ENCODE peak calls at places on chromosomes 12 and 14, in five cellular contexts. W is fibroblast of the aortic adventitia, C is AG04450, Q is cardiac fibroblast, I is psoas muscle. G is an unnamed sample.

GRCh38 chr12:42187799-42188198 is 43.1 kb upstream of the GXYLT1 start:
- DNase-seq in W (no peak), C (no peak), Q (peak), I (no peak), G (no peak)

GRCh38 chr12:34602213-34602940 is 580.1 kb downstream of the ALG10 start:
- DNase-seq in W (no peak), C (no peak), Q (no peak), I (no peak), G (no peak)

GRCh38 chr12:18718462-18718861 is 19.4 kb downstream of the PLCZ1 start:
- DNase-seq in W (no peak), C (no peak), Q (no peak), I (no peak), G (no peak)

GRCh38 chr12:52121848-52122838 is 42.6 kb downstream of the SMIM41 start:
- DNase-seq in W (peak), C (peak), Q (peak), I (peak), G (no peak)

GRCh38 chr12:13472690-13473089 is 276.2 kb downstream of the EMP1 start:
- DNase-seq in W (peak), C (no peak), Q (peak), I (no peak), G (no peak)

GRCh38 chr14:73634333-73634833 is 10.4 kb upstream of the DNAL1 start:
- DNase-seq in W (no peak), C (no peak), Q (peak), I (peak), G (no peak)

GRCh38 chr14:24076302-24076601 is 4.9 kb downstream of the CPNE6 start:
- DNase-seq in W (no peak), C (no peak), Q (no peak), I (no peak), G (no peak)

GRCh38 chr12:89355243-89356068 is 3.2 kb upstream of the DUSP6 start:
- DNase-seq in W (no peak), C (no peak), Q (peak), I (no peak), G (no peak)

GRCh38 chr14:33617154-33617553 is 333.7 kb downstream of the EGLN3 start:
- DNase-seq in W (peak), C (no peak), Q (peak), I (no peak), G (no peak)

GRCh38 chr12:124390442-124391116 is 95.7 kb downstream of the RFLNA start:
- DNase-seq in W (peak), C (no peak), Q (peak), I (peak), G (no peak)

GRCh38 chr12:78938341-78939084 is 73.9 kb downstream of the SYT1 start:
- DNase-seq in W (no peak), C (no peak), Q (no peak), I (no peak), G (peak)

GRCh38 chr12:97837401-97837800 is 374.8 kb downstream of the RMST start:
- DNase-seq in W (no peak), C (no peak), Q (peak), I (no peak), G (no peak)

GRCh38 chr12:128766738-128767501 is 56.8 kb downstream of the SLC15A4 start:
- DNase-seq in W (no peak), C (no peak), Q (no peak), I (no peak), G (no peak)
- H3K4me3 ChIP-seq in W (no peak), C (no peak), Q (no peak), I (no peak), G (no peak)

GRCh38 chr14:88559852-88560251 is 3.0 kb upstream of the ZC3H14 start:
- DNase-seq in W (peak), C (peak), Q (peak), I (no peak), G (no peak)
- TF ChIP-seq CTCF in W (peak), C (peak), Q (peak), I (peak), G (peak)

GRCh38 chr12:47209014-47209413 is 129.3 kb upstream of the AMIGO2 start:
- DNase-seq in W (no peak), C (no peak), Q (no peak), I (no peak), G (no peak)
- H3K4me3 ChIP-seq in W (no peak), C (no peak), Q (no peak), I (no peak), G (no peak)

GRCh38 chr12:121921106-121921505 is 2.7 kb downstream of the CFAP251 start:
- DNase-seq in W (no peak), C (no peak), Q (no peak), I (no peak), G (no peak)

GRCh38 chr12:121917950-121918678 is at the start of gene CFAP251:
- DNase-seq in W (peak), C (no peak), Q (peak), I (peak), G (peak)

GRCh38 chr12:121915841-121916321 is 2.5 kb upstream of the CFAP251 start:
- DNase-seq in W (peak), C (no peak), Q (peak), I (no peak), G (no peak)

GRCh38 chr12:121918679-121919038 is 267 bp downstream of the CFAP251 start:
- DNase-seq in W (no peak), C (no peak), Q (no peak), I (no peak), G (no peak)

DNA sequence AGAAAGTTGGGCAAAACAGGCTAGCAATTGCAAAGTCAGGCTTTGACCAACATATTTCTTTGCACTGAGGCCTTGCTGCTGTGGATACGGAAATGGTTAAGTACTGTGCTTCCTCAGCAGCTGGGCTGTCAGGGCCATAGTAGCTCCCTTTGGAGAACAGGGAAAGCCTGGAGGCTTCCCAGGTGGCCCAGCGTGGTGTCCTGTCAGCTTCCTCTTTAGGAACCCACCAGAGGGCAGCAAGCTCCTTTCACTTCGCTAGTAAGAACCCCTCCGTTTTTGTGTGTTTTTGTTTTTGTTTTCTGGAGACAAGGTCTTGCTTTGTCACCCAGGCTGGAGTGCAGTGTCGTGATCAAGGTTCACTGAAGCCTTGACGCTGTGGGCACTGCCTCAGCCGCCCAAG is 1.7 kb upstream of the CFAP251 start:
- DNase-seq in W (peak), C (no peak), Q (peak), I (no peak), G (no peak)
- TF ChIP-seq CTCF in W (peak), C (peak), Q (peak), I (no peak), G (peak)

DNA sequence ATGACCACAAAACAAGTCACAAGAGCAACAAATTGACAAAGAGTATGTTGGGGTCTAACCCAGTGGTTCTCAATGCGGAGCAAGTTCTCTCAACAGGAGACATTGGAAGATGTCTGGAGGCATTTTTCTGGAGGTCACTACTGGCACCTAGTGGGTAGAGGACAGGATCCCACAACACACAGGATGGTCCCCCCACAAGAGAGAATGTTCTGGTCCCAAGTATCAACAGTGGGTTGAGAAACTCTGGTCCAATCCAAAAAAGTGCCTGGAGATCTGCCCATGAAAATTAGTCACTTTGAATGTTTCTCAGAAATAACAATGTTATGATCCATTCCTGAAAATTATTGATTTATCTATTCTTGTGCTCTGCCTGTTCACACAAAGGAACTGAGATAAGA is 3.3 kb downstream of the SSH1 start:
- DNase-seq in W (peak), C (peak), Q (peak), I (no peak), G (no peak)
- H3K4me3 ChIP-seq in W (peak), C (peak), Q (peak), I (peak), G (no peak)

GRCh38 chr14:87066221-87066817 is 926.7 kb downstream of the GALC start:
- DNase-seq in W (peak), C (no peak), Q (no peak), I (no peak), G (no peak)
- TF ChIP-seq CTCF in W (peak), C (peak), Q (no peak), I (no peak), G (peak)

GRCh38 chr12:110105961-110106540 is 18.1 kb upstream of the IFT81 start:
- DNase-seq in W (peak), C (no peak), Q (no peak), I (no peak), G (no peak)

GRCh38 chr12:110105159-110105558 is 19.0 kb upstream of the IFT81 start:
- DNase-seq in W (no peak), C (no peak), Q (no peak), I (no peak), G (no peak)

GRCh38 chr12:110102255-110102654 is 21.9 kb upstream of the IFT81 start:
- DNase-seq in W (peak), C (no peak), Q (peak), I (peak), G (peak)

GRCh38 chr12:110104188-110104969 is 19.8 kb upstream of the IFT81 start:
- DNase-seq in W (peak), C (no peak), Q (peak), I (no peak), G (no peak)

GRCh38 chr12:110100315-110100970 is 23.7 kb upstream of the IFT81 start:
- DNase-seq in W (peak), C (peak), Q (peak), I (peak), G (peak)
- H3K4me3 ChIP-seq in W (no peak), C (no peak), Q (no peak), I (no peak), G (no peak)

DNA sequence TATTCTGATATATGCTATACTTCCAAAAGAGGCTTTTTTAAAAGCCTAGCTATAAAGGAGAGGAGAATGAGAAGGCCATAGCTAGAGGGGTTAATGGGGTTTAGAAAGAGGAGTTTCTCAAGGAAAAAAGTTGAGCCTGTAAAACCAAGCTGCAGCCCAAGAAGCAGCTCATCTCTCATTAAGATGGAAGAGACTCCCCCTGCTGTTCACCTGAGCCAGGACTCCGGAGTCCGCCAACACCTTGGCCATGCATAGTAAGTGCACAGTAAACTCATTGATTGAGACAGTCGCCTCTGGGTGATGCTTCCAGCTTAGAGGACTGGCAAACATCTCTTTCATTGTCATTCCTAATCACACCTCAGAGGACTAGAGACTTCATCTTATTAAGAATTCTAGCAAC is 46.2 kb downstream of the ANO2 start:
- DNase-seq in W (no peak), C (no peak), Q (no peak), I (no peak), G (no peak)
- TF ChIP-seq CTCF in W (no peak), C (no peak), Q (no peak), I (no peak), G (peak)

GRCh38 chr14:52948836-52949235 is 2.0 kb downstream of the FERMT2 start:
- DNase-seq in W (no peak), C (no peak), Q (no peak), I (no peak), G (no peak)

GRCh38 chr14:52948039-52948438 is 2.8 kb downstream of the FERMT2 start:
- DNase-seq in W (no peak), C (no peak), Q (peak), I (no peak), G (no peak)

GRCh38 chr14:52950410-52950897 is 396 bp downstream of the FERMT2 start:
- DNase-seq in W (no peak), C (no peak), Q (peak), I (peak), G (no peak)

GRCh38 chr14:52949711-52950409 is 990 bp downstream of the FERMT2 start:
- DNase-seq in W (peak), C (no peak), Q (peak), I (no peak), G (no peak)

GRCh38 chr14:52949249-52949648 is 1.6 kb downstream of the FERMT2 start:
- DNase-seq in W (no peak), C (no peak), Q (no peak), I (no peak), G (no peak)
- H3K4me3 ChIP-seq in W (peak), C (peak), Q (peak), I (peak), G (no peak)

DNA sequence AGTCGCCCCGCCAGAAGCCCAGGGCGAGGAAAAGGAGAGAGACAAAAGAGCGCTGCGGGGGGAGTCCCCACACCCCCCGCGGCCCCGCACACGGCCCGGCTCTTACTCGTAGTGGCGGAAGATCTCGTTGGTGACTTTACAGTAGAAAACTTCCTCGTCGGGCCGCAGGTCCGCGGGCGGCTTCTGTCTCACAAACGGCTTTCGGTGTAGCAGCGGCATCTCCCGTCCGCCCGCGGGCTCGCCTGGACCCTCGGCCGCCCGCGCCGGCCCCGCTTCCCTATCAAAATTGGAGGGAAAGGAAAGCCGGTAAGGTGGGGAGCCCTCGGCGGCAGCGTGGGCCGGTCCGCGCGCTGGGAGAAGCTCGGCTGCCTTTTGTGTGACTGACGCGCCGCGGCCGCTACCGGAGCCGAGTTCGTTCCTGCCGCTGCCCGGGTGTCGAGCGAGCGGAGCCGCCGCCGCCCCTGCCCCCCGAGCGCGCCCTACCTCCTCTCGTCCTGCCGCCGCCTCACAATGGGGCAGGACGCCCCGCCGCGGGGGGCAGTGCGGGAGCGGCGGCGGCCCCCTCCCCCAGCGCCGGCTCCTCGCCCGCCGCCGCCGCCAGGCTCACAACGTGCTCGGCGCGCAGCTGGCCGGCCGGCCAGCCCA is 652 bp downstream of the BAZ1A start:
- DNase-seq in W (peak), C (no peak), Q (peak), I (peak), G (no peak)
- TF ChIP-seq CTCF in W (peak), C (peak), Q (no peak), I (peak), G (no peak)

G was measured in LNCaP clone FGC.